ENCODE peak calls at places on chromosomes 12 and 14, in six cellular contexts. L is psoas muscle, Q is AG09309, Z is fibroblast of pulmonary artery, P is body of pancreas, K is choroid plexus epithelial cell. N is an unnamed sample.

GRCh38 chr14:32027255-32027939 is 49.7 kb upstream of the ARHGAP5 start:
- DNase-seq in L (no peak), K (peak), Q (no peak), Z (peak), P (no peak), N (no peak)

GRCh38 chr14:96594961-96595360 is 92.8 kb downstream of the PAPOLA start:
- DNase-seq in Z (no peak), L (no peak), K (no peak), Q (no peak), P (no peak), N (no peak)

GRCh38 chr12:98440165-98440581 is 75.2 kb upstream of the TMPO start:
- DNase-seq in Z (peak), P (peak), L (peak), Q (peak), K (peak), N (peak)

GRCh38 chr12:91513354-91513753 is 330.7 kb upstream of the DCN start:
- DNase-seq in Z (no peak), L (no peak), Q (no peak), P (no peak), K (peak), N (no peak)

GRCh38 chr12:59500915-59501314 is 94.9 kb upstream of the SLC16A7 start:
- DNase-seq in L (no peak), P (no peak), Q (no peak), K (no peak), Z (no peak), N (no peak)

GRCh38 chr12:85828576-85828975 is 7.6 kb downstream of the RASSF9 start:
- DNase-seq in Q (no peak), K (no peak), L (no peak), P (no peak), Z (no peak), N (no peak)

GRCh38 chr14:54622189-54622958 is 55.4 kb downstream of the SAMD4A start:
- DNase-seq in Z (no peak), Q (no peak), K (no peak), L (no peak), P (no peak), N (no peak)

GRCh38 chr12:106585237-106585834 is 2.5 kb downstream of the RFX4 start:
- DNase-seq in Q (no peak), P (no peak), Z (no peak), L (no peak), K (no peak), N (no peak)

GRCh38 chr12:1845427-1845826 is 25.1 kb downstream of the LRTM2 start:
- DNase-seq in L (no peak), Z (no peak), P (no peak), K (no peak), Q (no peak), N (no peak)

GRCh38 chr12:4267904-4268548 is 5.5 kb upstream of the CCND2 start:
- DNase-seq in Z (no peak), K (no peak), L (no peak), Q (no peak), P (no peak), N (no peak)

GRCh38 chr14:69882086-69882864 is 3.1 kb downstream of the SMOC1 start:
- DNase-seq in K (no peak), P (no peak), L (no peak), Q (no peak), Z (no peak), N (no peak)

GRCh38 chr12:67795235-67795634 is 146.7 kb downstream of the DYRK2 start:
- DNase-seq in K (peak), Z (peak), L (no peak), P (no peak), Q (no peak), N (no peak)

GRCh38 chr14:93219103-93219726 is 12.2 kb downstream of the UBR7 start:
- DNase-seq in K (peak), Q (no peak), P (peak), Z (peak), L (no peak), N (peak)

GRCh38 chr14:102778616-102779351 is 1.5 kb downstream of the TRAF3 start:
- DNase-seq in P (no peak), L (no peak), Z (no peak), K (peak), Q (no peak), N (peak)

GRCh38 chr12:41888285-41888684 is 256.4 kb downstream of the GXYLT1 start:
- DNase-seq in K (no peak), P (no peak), Z (no peak), Q (no peak), L (no peak), N (no peak)

GRCh38 chr14:74085047-74085637 is 386 bp downstream of the LIN52 start:
- DNase-seq in P (no peak), Q (no peak), K (peak), Z (peak), L (peak), N (no peak)

GRCh38 chr12:91287753-91288152 is 105.1 kb upstream of the DCN start:
- DNase-seq in K (no peak), L (no peak), Q (no peak), P (no peak), Z (no peak), N (no peak)

GRCh38 chr12:120475643-120476042 is 6.1 kb upstream of the SRSF9 start:
- DNase-seq in K (no peak), P (no peak), Z (no peak), L (no peak), Q (no peak), N (no peak)

GRCh38 chr12:110073049-110073831 is 24.9 kb upstream of the C12orf76 start:
- DNase-seq in K (no peak), Q (no peak), L (peak), Z (no peak), P (no peak), N (no peak)

GRCh38 chr12:79766705-79767464 is 76.1 kb upstream of the PAWR start:
- DNase-seq in Z (no peak), P (no peak), Q (no peak), K (peak), L (no peak), N (peak)

GRCh38 chr14:104851896-104852663 is 13.0 kb upstream of the CEP170B start:
- DNase-seq in Z (no peak), K (no peak), P (no peak), L (no peak), Q (no peak), N (no peak)

GRCh38 chr14:99137001-99137700 is 134.8 kb downstream of the BCL11B start:
- DNase-seq in Z (no peak), K (no peak), P (no peak), L (no peak), Q (no peak), N (no peak)

GRCh38 chr12:122159879-122160278 is 14.1 kb downstream of the IL31 start:
- DNase-seq in L (no peak), P (no peak), K (no peak), Q (no peak), Z (no peak), N (no peak)

GRCh38 chr12:11228268-11228879 is 41.1 kb downstream of the PRB3 start:
- DNase-seq in K (peak), Z (peak), Q (no peak), P (peak), L (no peak), N (peak)

GRCh38 chr14:55418411-55418810 is 6.8 kb upstream of the ATG14 start:
- DNase-seq in Z (no peak), L (no peak), K (peak), Q (no peak), P (no peak), N (no peak)

GRCh38 chr14:94481468-94482131 is 5.6 kb upstream of the SERPINA9 start:
- DNase-seq in P (no peak), K (no peak), Z (peak), Q (no peak), L (no peak), N (peak)

GRCh38 chr14:68894123-68894522 is 85.0 kb downstream of the ACTN1 start:
- DNase-seq in K (peak), Z (peak), P (no peak), L (no peak), Q (no peak), N (peak)

GRCh38 chr12:48979602-48980388 is 1.7 kb downstream of the WNT1 start:
- DNase-seq in K (no peak), Q (no peak), Z (no peak), L (peak), P (no peak), N (no peak)
- H3K4me3 ChIP-seq in K (no peak), Q (peak), Z (no peak), L (peak), P (no peak), N (peak)

GRCh38 chr12:113007166-113007565 is 28.8 kb downstream of the OAS2 start:
- DNase-seq in P (no peak), Q (peak), K (peak), Z (peak), L (no peak), N (peak)
- TF ChIP-seq CTCF in P (no peak), Q (no peak), K (no peak), Z (no peak), L (no peak), N (no peak)

DNA sequence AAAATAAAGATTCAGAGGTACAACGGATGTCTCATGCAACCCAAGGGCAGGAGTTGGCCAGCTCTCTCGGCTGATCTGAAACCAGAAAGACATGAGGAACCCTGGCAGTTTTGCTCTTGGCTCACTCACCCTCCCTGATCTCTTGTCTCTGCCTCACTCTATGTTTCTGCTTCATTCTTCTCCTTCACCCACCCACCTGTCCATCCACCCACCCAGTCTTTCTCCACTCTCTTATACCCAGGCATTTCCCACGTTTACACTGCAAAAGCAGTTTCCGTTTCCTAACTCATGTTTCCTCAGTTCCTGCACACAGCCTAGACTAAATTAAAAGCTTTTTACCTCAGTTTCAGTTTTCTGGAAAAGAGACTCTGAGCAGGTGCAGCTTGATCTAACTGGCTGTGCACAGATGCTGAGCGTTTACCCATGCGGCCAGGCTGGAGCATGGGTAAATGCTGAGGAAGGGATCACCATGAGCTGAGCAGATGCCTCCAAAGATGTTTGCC is 157.6 kb downstream of the PRKCH start:
- DNase-seq in Q (no peak), K (no peak), L (no peak), P (no peak), Z (no peak), N (no peak)
- H3K4me3 ChIP-seq in Q (no peak), K (no peak), L (no peak), P (no peak), Z (no peak), N (no peak)

DNA sequence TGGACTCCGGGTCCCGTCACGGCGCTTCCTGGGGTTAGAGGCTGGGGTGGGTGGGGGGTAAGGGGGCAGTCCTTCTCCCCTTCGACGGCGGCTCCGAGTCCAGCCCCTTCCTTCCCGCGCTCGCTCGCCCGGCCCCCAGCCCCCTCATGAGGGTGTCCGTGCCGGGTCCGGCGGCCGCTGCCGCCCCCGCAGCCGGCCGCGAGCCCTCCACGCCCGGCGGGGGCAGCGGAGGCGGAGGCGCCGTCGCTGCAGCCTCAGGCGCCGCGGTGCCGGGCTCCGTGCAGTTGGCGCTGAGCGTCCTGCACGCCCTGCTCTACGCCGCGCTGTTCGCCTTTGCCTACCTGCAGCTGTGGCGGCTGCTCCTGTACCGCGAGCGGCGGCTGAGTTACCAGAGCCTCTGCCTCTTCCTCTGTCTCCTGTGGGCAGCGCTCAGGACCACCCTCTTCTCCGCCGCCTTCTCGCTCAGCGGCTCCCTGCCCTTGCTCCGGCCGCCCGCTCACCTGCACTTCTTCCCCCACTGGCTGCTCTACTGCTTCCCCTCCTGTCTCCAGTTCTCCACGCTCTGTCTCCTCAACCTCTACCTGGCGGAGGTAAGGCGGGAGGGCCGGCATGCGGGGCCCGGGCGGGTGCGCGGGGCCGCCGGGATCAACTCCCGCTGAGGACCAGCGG is 500 bp downstream of the GPR137C start:
- DNase-seq in L (peak), Q (no peak), Z (peak), P (peak), K (peak), N (peak)
- TF ChIP-seq CTCF in L (no peak), Q (no peak), Z (no peak), P (no peak), K (no peak), N (no peak)

N was measured in fibroblast of the aortic adventitia.